ENCODE peak calls at places on chromosomes 4 and X, in four cellular contexts. F is stomach, Z is choroid plexus epithelial cell, S is neural progenitor cell. E is an unnamed sample.

GRCh38 chr4:140673729-140674128 is 82.5 kb downstream of the TBC1D9 start:
- DNase-seq in F (no peak), S (no peak), Z (peak; percentile 61), E (no peak)

GRCh38 chrX:32877592-32877991 is 333.8 kb downstream of the DMD start:
- DNase-seq in F (no peak), Z (peak; percentile 37), S (no peak), E (no peak)

GRCh38 chrX:51257490-51257889 is 75.1 kb upstream of the NUDT10 start:
- DNase-seq in S (no peak), F (no peak), Z (no peak), E (no peak)

GRCh38 chrX:138711399-138712347 is at the start of gene FGF13:
- DNase-seq in F (peak; percentile 29), Z (no peak), S (peak; percentile 79), E (no peak)

GRCh38 chrX:70049925-70050324 is at the start of gene AWAT2:
- DNase-seq in F (no peak), Z (no peak), S (no peak), E (no peak)

GRCh38 chr4:42816189-42816588 is 76.3 kb upstream of the GRXCR1 start:
- DNase-seq in F (peak; percentile 26), S (no peak), Z (no peak), E (peak; percentile 22)

GRCh38 chrX:128929281-128930057 is 593.8 kb downstream of the SMARCA1 start:
- DNase-seq in S (no peak), Z (no peak), F (peak; percentile 35), E (no peak)

GRCh38 chr4:54063737-54064316 is 578 bp downstream of the CHIC2 start:
- DNase-seq in S (peak; percentile 39), Z (no peak), F (peak; percentile 39), E (peak; percentile 18)

GRCh38 chr4:133711817-133712216 is 489.8 kb downstream of the PABPC4L start:
- DNase-seq in F (no peak), S (no peak), Z (peak; percentile 3), E (no peak)

GRCh38 chr4:56655209-56655626 is 25.9 kb downstream of the HOPX start:
- DNase-seq in Z (no peak), F (no peak), S (peak; percentile 57), E (no peak)

GRCh38 chrX:129979207-129979920 is 3.1 kb upstream of the BCORL1 start:
- DNase-seq in F (no peak), S (peak; percentile 51), Z (peak; percentile 20), E (peak; percentile 17)

GRCh38 chrX:150572206-150572605 is 3.8 kb downstream of the MTM1 start:
- DNase-seq in F (no peak), Z (no peak), S (no peak), E (no peak)

GRCh38 chrX:39605183-39605582 is 492.6 kb downstream of the BCOR start:
- DNase-seq in F (no peak), Z (no peak), S (peak; percentile 41), E (no peak)

GRCh38 chr4:185730849-185731608 is 81.0 kb downstream of the SORBS2 start:
- DNase-seq in F (no peak), Z (peak; percentile 81), S (no peak), E (no peak)

GRCh38 chrX:116276191-116276700 is 105.7 kb downstream of the AGTR2 start:
- DNase-seq in S (no peak), F (no peak), Z (peak; percentile 16), E (no peak)

GRCh38 chr4:11954093-11954492 is 525.4 kb upstream of the HS3ST1 start:
- DNase-seq in Z (peak; percentile 10), S (peak; percentile 44), F (no peak), E (peak; percentile 33)

GRCh38 chr4:66357316-66357715 is 687.0 kb upstream of the EPHA5 start:
- DNase-seq in F (no peak), Z (peak; percentile 38), S (no peak), E (no peak)

GRCh38 chr4:47839259-47839658 is 1.4 kb upstream of the CORIN start:
- DNase-seq in F (no peak), S (no peak), Z (peak; percentile 78), E (no peak)

GRCh38 chr4:168682898-168683500 is 186.1 kb downstream of the PALLD start:
- DNase-seq in S (no peak), F (no peak), Z (no peak), E (no peak)

GRCh38 chrX:1163231-1163630 is 49.2 kb downstream of the CRLF2 start:
- DNase-seq in F (no peak), Z (no peak), S (no peak), E (no peak)

GRCh38 chr4:107037188-107037587 is 1.1 kb upstream of the DKK2 start:
- DNase-seq in F (no peak), Z (peak; percentile 42), S (peak; percentile 83), E (peak; percentile 75)

GRCh38 chrX:71095971-71096701 is 485 bp downstream of the FOXO4 start:
- DNase-seq in Z (no peak), S (peak; percentile 58), F (no peak), E (no peak)

GRCh38 chr4:174437324-174437723 is 85.0 kb downstream of the HPGD start:
- DNase-seq in S (no peak), F (no peak), Z (peak; percentile 88), E (no peak)

GRCh38 chr4:3746701-3747581 is 19.2 kb upstream of the ADRA2C start:
- DNase-seq in S (no peak), F (no peak), Z (no peak), E (no peak)

GRCh38 chr4:3749081-3749480 is 17.1 kb upstream of the ADRA2C start:
- DNase-seq in S (no peak), Z (no peak), F (no peak), E (no peak)

GRCh38 chr4:3747582-3747906 is 18.6 kb upstream of the ADRA2C start:
- DNase-seq in Z (peak; percentile 6), F (no peak), S (peak; percentile 67), E (peak; percentile 39)

GRCh38 chr4:3752022-3752421 is 14.2 kb upstream of the ADRA2C start:
- DNase-seq in Z (no peak), S (no peak), F (no peak), E (no peak)

GRCh38 chr4:3750334-3750733 is 15.9 kb upstream of the ADRA2C start:
- DNase-seq in S (no peak), Z (no peak), F (no peak), E (no peak)
- H3K4me3 ChIP-seq in S (no peak overlapping the region), Z (no peak overlapping the region), F (no peak overlapping the region), E (no peak overlapping the region)

GRCh38 chr4:76306882-76307669 is 543 bp downstream of the STBD1 start:
- DNase-seq in F (peak; percentile 68), Z (peak; percentile 49), S (peak; percentile 84), E (peak; percentile 68)
- TF ChIP-seq CTCF in F (no peak), Z (peak; percentile 48), S (peak; percentile 55), E (peak; percentile 70)

DNA sequence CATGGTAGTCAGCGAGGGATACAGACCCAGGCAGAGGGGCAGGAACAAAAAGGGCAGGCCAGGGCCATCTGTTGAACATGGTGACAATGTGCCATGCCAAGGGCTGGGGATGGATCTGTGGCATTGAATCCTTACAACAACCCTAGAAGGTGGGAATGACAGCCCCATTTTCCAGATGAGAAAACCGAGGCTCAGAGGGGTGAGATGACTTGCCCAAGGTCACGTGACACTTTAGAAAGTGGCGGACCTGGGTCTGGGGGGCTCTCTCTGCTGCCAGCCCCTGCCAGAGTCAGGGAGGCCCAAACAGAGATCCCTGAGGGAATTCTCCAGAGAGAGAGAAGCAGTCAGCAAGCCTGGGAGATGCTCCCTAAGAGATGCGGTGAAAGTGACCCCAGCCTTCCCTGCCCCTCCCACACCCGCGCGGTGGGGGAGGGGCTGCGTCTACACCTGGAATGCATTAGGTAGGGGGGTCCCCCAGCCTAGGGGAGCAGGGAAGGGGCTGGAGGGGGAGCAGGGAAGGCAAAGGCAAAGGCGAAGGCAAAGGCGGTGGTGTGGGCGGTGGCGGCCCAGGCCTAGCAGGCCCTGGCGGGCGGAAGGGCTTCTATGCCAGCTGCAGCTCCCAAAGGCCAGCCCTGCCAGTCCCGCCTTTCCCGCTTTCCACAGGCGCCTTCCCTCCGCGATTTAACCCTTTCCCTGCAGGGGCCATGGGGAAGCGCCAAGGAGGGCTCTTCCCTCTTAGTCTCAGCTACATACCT is 13.0 kb downstream of the FGD1 start:
- DNase-seq in F (no peak), Z (no peak), S (peak; percentile 28), E (no peak)
- H3K4me3 ChIP-seq in F (peak overlapping the region; percentile 20), Z (no peak overlapping the region), S (no peak overlapping the region), E (no peak overlapping the region)

GRCh38 chr4:55442541-55442940 is 46.8 kb downstream of the TMEM165 start:
- DNase-seq in Z (no peak), S (no peak), F (no peak), E (no peak)

GRCh38 chr4:55447108-55447708 is 51.5 kb downstream of the TMEM165 start:
- DNase-seq in Z (no peak), S (no peak), F (no peak), E (no peak)

GRCh38 chr4:55445921-55446577 is 50.3 kb downstream of the TMEM165 start:
- DNase-seq in Z (peak; percentile 84), S (no peak), F (no peak), E (no peak)

GRCh38 chr4:55446578-55446922 is 50.8 kb downstream of the TMEM165 start:
- DNase-seq in F (no peak), S (no peak), Z (no peak), E (no peak)

DNA sequence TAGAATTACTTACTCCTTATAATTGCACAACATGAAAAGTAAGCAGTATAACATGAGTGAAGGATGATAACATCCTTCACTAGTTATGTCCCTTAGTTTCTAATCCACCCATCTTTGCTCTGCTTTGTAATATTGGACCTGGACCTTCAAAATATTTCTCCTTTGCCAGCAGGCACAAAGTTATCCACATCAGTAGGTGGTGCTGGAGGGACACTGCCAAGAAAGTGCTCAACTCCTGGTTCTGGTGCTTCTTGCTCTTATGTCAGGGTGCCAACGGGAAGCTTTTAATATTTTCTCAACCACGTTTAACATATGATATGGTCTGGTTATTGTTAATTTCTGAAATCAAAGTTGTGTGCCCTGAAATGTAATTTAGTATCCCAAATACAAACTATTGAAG is 49.1 kb downstream of the TMEM165 start:
- DNase-seq in S (peak; percentile 24), F (no peak), Z (peak; percentile 70), E (no peak)
- TF ChIP-seq CTCF in S (peak; percentile 45), F (peak; percentile 36), Z (peak; percentile 71), E (peak; percentile 43)

DNA sequence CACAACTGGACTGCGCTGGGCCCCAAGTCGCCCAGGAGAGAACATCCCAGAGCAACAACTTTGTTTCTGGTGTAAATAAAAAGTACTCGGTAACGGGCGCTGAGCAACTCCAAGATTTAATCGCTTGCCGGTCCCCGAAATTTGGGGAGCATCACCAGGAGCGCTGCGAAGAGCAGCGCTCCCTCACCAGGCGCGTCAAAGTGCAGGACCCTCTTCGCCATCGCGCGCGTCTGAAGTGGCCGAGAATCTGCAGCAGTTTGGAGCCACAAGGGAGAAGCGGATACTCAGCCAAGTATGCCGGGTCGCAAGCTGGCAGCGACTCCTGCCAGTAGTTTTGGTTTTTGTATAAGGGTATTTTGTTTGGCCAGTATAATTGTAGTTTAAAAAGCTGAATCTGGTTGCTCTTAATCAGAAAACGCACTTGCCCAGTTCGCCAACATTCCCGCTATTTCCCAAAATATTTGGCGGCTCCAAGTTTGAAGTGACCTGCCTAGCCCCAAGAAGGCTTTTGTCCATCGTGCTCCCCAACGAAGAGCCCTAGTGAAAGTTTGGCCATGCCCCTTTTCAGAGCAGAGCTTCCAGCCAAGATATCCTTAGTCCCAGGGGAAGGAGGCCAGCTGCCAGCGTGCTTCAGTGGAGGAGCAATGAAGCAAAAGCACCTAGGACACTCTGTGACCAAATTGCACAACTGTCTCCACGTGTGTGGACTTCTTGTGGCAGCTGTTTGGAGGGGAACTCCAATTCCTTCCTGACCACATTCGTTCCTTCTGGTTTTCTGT is 557 bp upstream of the KDR start:
- DNase-seq in Z (peak; percentile 19), F (no peak), S (peak; percentile 56), E (no peak)
- H3K4me3 ChIP-seq in Z (peak overlapping the region; percentile 76), F (peak overlapping the region; percentile 52), S (peak overlapping the region; percentile 65), E (no peak overlapping the region)

GRCh38 chrX:53595266-53595810 is 91.2 kb downstream of the HUWE1 start:
- DNase-seq in F (no peak), S (no peak), Z (peak; percentile 1), E (no peak)
- TF ChIP-seq CTCF in F (no peak), S (no peak), Z (no peak), E (no peak)

GRCh38 chr4:26048962-26049361 is 134.9 kb downstream of the SMIM20 start:
- DNase-seq in F (no peak), Z (peak; percentile 51), S (no peak), E (no peak)
- H3K4me3 ChIP-seq in F (no peak overlapping the region), Z (no peak overlapping the region), S (no peak overlapping the region), E (no peak overlapping the region)

E was measured in WERI-Rb-1.